ENCODE peak calls at places on chromosomes 12 and 14, in eight cellular contexts. One of them, this sample, is unnamed.

GRCh38 chr14:74610199-74610865 is 1.7 kb downstream of the LTBP2 start:
- DNase-seq in adrenal gland: no peak
- DNase-seq in sigmoid colon: no peak
- DNase-seq in A549: no peak
- DNase-seq in foreskin fibroblast: no peak
- DNase-seq in pancreas: no peak
- DNase-seq in testis: no peak
- DNase-seq in fibroblast of mammary gland: no peak
- DNase-seq in this sample: peak

GRCh38 chr14:23409475-23409874 is 1.4 kb upstream of the MYH6 start:
- DNase-seq in adrenal gland: no peak
- DNase-seq in sigmoid colon: no peak
- DNase-seq in A549: no peak
- DNase-seq in foreskin fibroblast: no peak
- DNase-seq in pancreas: no peak
- DNase-seq in testis: no peak
- DNase-seq in fibroblast of mammary gland: no peak
- DNase-seq in this sample: no peak

GRCh38 chr12:101238806-101239329 is 28.8 kb upstream of the SLC5A8 start:
- DNase-seq in adrenal gland: no peak
- DNase-seq in sigmoid colon: no peak
- DNase-seq in A549: no peak
- DNase-seq in foreskin fibroblast: no peak
- DNase-seq in pancreas: no peak
- DNase-seq in testis: no peak
- DNase-seq in fibroblast of mammary gland: no peak
- DNase-seq in this sample: no peak

GRCh38 chr12:82627799-82628198 is 58.9 kb upstream of the TMTC2 start:
- DNase-seq in adrenal gland: no peak
- DNase-seq in sigmoid colon: no peak
- DNase-seq in A549: peak
- DNase-seq in foreskin fibroblast: peak
- DNase-seq in pancreas: no peak
- DNase-seq in testis: no peak
- DNase-seq in fibroblast of mammary gland: peak
- DNase-seq in this sample: no peak

GRCh38 chr14:55265197-55265596 is 6.0 kb upstream of the FBXO34 start:
- DNase-seq in adrenal gland: no peak
- DNase-seq in sigmoid colon: no peak
- DNase-seq in A549: no peak
- DNase-seq in foreskin fibroblast: no peak
- DNase-seq in pancreas: no peak
- DNase-seq in testis: no peak
- DNase-seq in fibroblast of mammary gland: no peak
- DNase-seq in this sample: no peak

GRCh38 chr14:39097159-39097558 is 5.9 kb downstream of the SEC23A start:
- DNase-seq in adrenal gland: no peak
- DNase-seq in sigmoid colon: no peak
- DNase-seq in A549: no peak
- DNase-seq in foreskin fibroblast: no peak
- DNase-seq in pancreas: no peak
- DNase-seq in testis: no peak
- DNase-seq in fibroblast of mammary gland: peak
- DNase-seq in this sample: no peak

GRCh38 chr14:73261520-73262426 is 24.5 kb downstream of the PAPLN start:
- DNase-seq in adrenal gland: no peak
- DNase-seq in sigmoid colon: no peak
- DNase-seq in A549: no peak
- DNase-seq in foreskin fibroblast: no peak
- DNase-seq in pancreas: no peak
- DNase-seq in testis: no peak
- DNase-seq in fibroblast of mammary gland: no peak
- DNase-seq in this sample: no peak

GRCh38 chr12:82314406-82314892 is 43.7 kb downstream of the CCDC59 start:
- DNase-seq in adrenal gland: no peak
- DNase-seq in sigmoid colon: no peak
- DNase-seq in A549: no peak
- DNase-seq in foreskin fibroblast: no peak
- DNase-seq in pancreas: peak
- DNase-seq in testis: no peak
- DNase-seq in fibroblast of mammary gland: no peak
- DNase-seq in this sample: no peak

GRCh38 chr12:96720363-96720705 is 186.7 kb upstream of the NEDD1 start:
- DNase-seq in adrenal gland: no peak
- DNase-seq in sigmoid colon: no peak
- DNase-seq in A549: peak
- DNase-seq in foreskin fibroblast: no peak
- DNase-seq in pancreas: no peak
- DNase-seq in testis: no peak
- DNase-seq in fibroblast of mammary gland: peak
- DNase-seq in this sample: no peak

GRCh38 chr12:106048016-106048415 is 90.7 kb downstream of the NUAK1 start:
- DNase-seq in adrenal gland: no peak
- DNase-seq in sigmoid colon: no peak
- DNase-seq in A549: no peak
- DNase-seq in foreskin fibroblast: no peak
- DNase-seq in pancreas: no peak
- DNase-seq in testis: no peak
- DNase-seq in fibroblast of mammary gland: no peak
- DNase-seq in this sample: no peak

GRCh38 chr14:104723651-104724406 is at the start of gene ADSS1:
- DNase-seq in adrenal gland: peak
- DNase-seq in sigmoid colon: no peak
- DNase-seq in A549: peak
- DNase-seq in foreskin fibroblast: peak
- DNase-seq in pancreas: peak
- DNase-seq in testis: peak
- DNase-seq in fibroblast of mammary gland: no peak
- DNase-seq in this sample: peak

GRCh38 chr12:101414533-101415119 is 7.1 kb upstream of the ARL1 start:
- DNase-seq in adrenal gland: peak
- DNase-seq in sigmoid colon: no peak
- DNase-seq in A549: peak
- DNase-seq in foreskin fibroblast: peak
- DNase-seq in pancreas: peak
- DNase-seq in testis: peak
- DNase-seq in fibroblast of mammary gland: peak
- DNase-seq in this sample: peak

GRCh38 chr12:54232790-54233189 is 44.0 kb upstream of the SMUG1 start:
- DNase-seq in adrenal gland: no peak
- DNase-seq in sigmoid colon: no peak
- DNase-seq in A549: no peak
- DNase-seq in foreskin fibroblast: peak
- DNase-seq in pancreas: no peak
- DNase-seq in testis: no peak
- DNase-seq in fibroblast of mammary gland: peak
- DNase-seq in this sample: no peak

GRCh38 chr12:8026282-8026637 is 6.3 kb upstream of the FOXJ2 start:
- DNase-seq in adrenal gland: no peak
- DNase-seq in sigmoid colon: no peak
- DNase-seq in A549: no peak
- DNase-seq in foreskin fibroblast: no peak
- DNase-seq in pancreas: no peak
- DNase-seq in testis: no peak
- DNase-seq in fibroblast of mammary gland: peak
- DNase-seq in this sample: no peak

GRCh38 chr14:104686624-104687517 is 2.5 kb upstream of the INF2 start:
- DNase-seq in adrenal gland: no peak
- DNase-seq in sigmoid colon: no peak
- DNase-seq in A549: no peak
- DNase-seq in foreskin fibroblast: no peak
- DNase-seq in pancreas: no peak
- DNase-seq in testis: no peak
- DNase-seq in fibroblast of mammary gland: no peak
- DNase-seq in this sample: no peak

GRCh38 chr12:131511391-131511802 is 199.5 kb upstream of the SFSWAP start:
- DNase-seq in adrenal gland: no peak
- DNase-seq in sigmoid colon: no peak
- DNase-seq in A549: no peak
- DNase-seq in foreskin fibroblast: no peak
- DNase-seq in pancreas: no peak
- DNase-seq in testis: no peak
- DNase-seq in fibroblast of mammary gland: peak
- DNase-seq in this sample: no peak

GRCh38 chr14:61472801-61473376 is 151.5 kb downstream of the PRKCH start:
- DNase-seq in adrenal gland: no peak
- DNase-seq in sigmoid colon: no peak
- DNase-seq in A549: no peak
- DNase-seq in foreskin fibroblast: peak
- DNase-seq in pancreas: no peak
- DNase-seq in testis: no peak
- DNase-seq in fibroblast of mammary gland: peak
- DNase-seq in this sample: no peak

GRCh38 chr14:94027566-94028449 is 1.7 kb downstream of the OTUB2 start:
- DNase-seq in adrenal gland: no peak
- DNase-seq in sigmoid colon: no peak
- DNase-seq in A549: no peak
- DNase-seq in foreskin fibroblast: no peak
- DNase-seq in pancreas: no peak
- DNase-seq in testis: no peak
- DNase-seq in fibroblast of mammary gland: no peak
- DNase-seq in this sample: peak

GRCh38 chr12:67667276-67668073 is 18.9 kb downstream of the DYRK2 start:
- DNase-seq in adrenal gland: peak
- DNase-seq in sigmoid colon: peak
- DNase-seq in A549: no peak
- DNase-seq in foreskin fibroblast: peak
- DNase-seq in pancreas: no peak
- DNase-seq in testis: peak
- DNase-seq in fibroblast of mammary gland: peak
- DNase-seq in this sample: peak

GRCh38 chr14:32703246-32703645 is 235.4 kb upstream of the NPAS3 start:
- DNase-seq in adrenal gland: no peak
- DNase-seq in sigmoid colon: no peak
- DNase-seq in A549: no peak
- DNase-seq in foreskin fibroblast: peak
- DNase-seq in pancreas: no peak
- DNase-seq in testis: peak
- DNase-seq in fibroblast of mammary gland: peak
- DNase-seq in this sample: no peak

GRCh38 chr12:69396041-69396440 is 36.5 kb downstream of the YEATS4 start:
- DNase-seq in adrenal gland: no peak
- DNase-seq in sigmoid colon: no peak
- DNase-seq in A549: no peak
- DNase-seq in foreskin fibroblast: no peak
- DNase-seq in pancreas: no peak
- DNase-seq in testis: no peak
- DNase-seq in fibroblast of mammary gland: no peak
- DNase-seq in this sample: no peak

DNA sequence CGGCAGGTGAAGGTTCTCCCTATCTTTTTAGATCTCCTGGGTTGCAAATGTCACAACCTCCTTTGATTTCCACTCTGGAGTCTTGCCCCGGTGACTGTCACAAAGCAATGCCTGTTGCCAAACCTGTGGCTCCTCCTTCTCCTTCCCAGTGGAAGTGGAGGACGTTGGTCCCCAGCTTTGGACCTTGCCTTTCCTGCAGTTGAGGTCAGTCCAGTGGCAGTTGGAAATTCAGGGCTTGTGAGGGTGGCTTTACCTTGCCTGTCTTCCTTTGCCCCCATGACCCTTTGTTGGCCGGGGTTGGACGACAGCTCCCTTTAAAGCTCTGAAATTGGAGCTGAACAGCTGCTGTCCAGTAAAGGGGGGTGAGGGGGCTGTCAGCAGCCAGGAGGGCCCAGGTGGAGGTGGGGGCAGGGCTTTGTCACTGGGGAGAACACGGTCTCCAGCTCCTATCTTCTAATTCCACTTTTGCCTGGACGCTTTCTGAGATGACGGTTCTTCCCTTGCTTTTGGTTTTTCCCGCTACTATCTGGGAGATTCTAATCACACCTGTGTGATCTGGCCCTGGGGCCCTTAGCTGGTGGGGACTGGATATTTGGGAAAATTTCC is 4.1 kb downstream of the TEAD4 start:
- DNase-seq in adrenal gland: no peak
- DNase-seq in sigmoid colon: no peak
- DNase-seq in A549: no peak
- DNase-seq in foreskin fibroblast: no peak
- DNase-seq in pancreas: peak
- DNase-seq in testis: no peak
- DNase-seq in fibroblast of mammary gland: no peak
- DNase-seq in this sample: peak
- H3K4me3 ChIP-seq in adrenal gland: no peak
- H3K4me3 ChIP-seq in sigmoid colon: no peak
- H3K4me3 ChIP-seq in A549: no peak
- H3K4me3 ChIP-seq in foreskin fibroblast: no peak
- H3K4me3 ChIP-seq in pancreas: no peak
- H3K4me3 ChIP-seq in testis: no peak
- H3K4me3 ChIP-seq in fibroblast of mammary gland: no peak
- H3K4me3 ChIP-seq in this sample: no peak

GRCh38 chr12:64826234-64826633 is 1.8 kb downstream of the TBC1D30 start:
- DNase-seq in adrenal gland: peak
- DNase-seq in sigmoid colon: no peak
- DNase-seq in A549: no peak
- DNase-seq in foreskin fibroblast: peak
- DNase-seq in pancreas: no peak
- DNase-seq in testis: peak
- DNase-seq in fibroblast of mammary gland: peak
- DNase-seq in this sample: peak
- H3K4me3 ChIP-seq in adrenal gland: no peak
- H3K4me3 ChIP-seq in sigmoid colon: no peak
- H3K4me3 ChIP-seq in A549: no peak
- H3K4me3 ChIP-seq in foreskin fibroblast: no peak
- H3K4me3 ChIP-seq in pancreas: no peak
- H3K4me3 ChIP-seq in testis: no peak
- H3K4me3 ChIP-seq in fibroblast of mammary gland: no peak
- H3K4me3 ChIP-seq in this sample: no peak

DNA sequence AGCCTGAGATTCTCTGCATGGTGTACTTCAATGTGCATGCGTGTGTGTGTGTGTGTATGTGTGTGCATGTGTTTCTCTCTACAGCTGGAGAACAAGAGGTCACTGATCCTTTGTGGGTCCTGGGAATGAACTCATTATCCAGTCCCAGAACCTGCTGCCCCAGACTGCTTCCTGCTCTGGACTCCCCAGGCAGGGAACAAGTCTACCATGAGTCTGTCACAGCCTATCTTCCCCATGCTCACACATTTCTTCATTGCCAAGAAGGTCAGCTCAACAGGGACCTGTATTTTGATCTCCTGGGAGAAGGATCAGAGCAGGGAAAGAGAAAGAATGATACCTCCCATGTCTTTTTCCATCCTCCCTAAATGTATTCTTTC is 2.9 kb upstream of the AGAP2 start:
- DNase-seq in adrenal gland: no peak
- DNase-seq in sigmoid colon: no peak
- DNase-seq in A549: no peak
- DNase-seq in foreskin fibroblast: no peak
- DNase-seq in pancreas: no peak
- DNase-seq in testis: no peak
- DNase-seq in fibroblast of mammary gland: no peak
- DNase-seq in this sample: no peak
- H3K4me3 ChIP-seq in adrenal gland: no peak
- H3K4me3 ChIP-seq in sigmoid colon: peak
- H3K4me3 ChIP-seq in A549: no peak
- H3K4me3 ChIP-seq in foreskin fibroblast: no peak
- H3K4me3 ChIP-seq in pancreas: no peak
- H3K4me3 ChIP-seq in testis: no peak
- H3K4me3 ChIP-seq in fibroblast of mammary gland: no peak
- H3K4me3 ChIP-seq in this sample: no peak

DNA sequence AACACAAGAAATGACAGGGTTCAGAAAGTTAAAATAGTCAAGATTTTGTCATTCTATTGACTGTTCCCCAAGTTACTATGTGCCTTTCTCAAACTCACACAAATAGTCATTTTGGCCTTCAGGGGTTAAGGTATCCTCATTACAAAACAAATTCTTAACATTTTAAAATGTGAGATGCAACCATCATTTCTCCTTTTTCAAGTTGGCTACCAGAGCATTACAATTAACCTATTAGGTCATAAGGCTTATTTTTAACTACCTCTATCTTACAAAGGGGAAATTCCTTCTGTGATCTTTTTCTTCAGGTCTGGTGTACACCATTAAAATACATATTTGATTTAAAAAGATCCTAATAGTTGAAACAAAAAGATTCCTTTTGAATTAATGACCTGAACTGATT is 61.2 kb downstream of the SLC38A1 start:
- DNase-seq in adrenal gland: no peak
- DNase-seq in sigmoid colon: no peak
- DNase-seq in A549: no peak
- DNase-seq in foreskin fibroblast: no peak
- DNase-seq in pancreas: no peak
- DNase-seq in testis: no peak
- DNase-seq in fibroblast of mammary gland: no peak
- DNase-seq in this sample: no peak
- H3K4me3 ChIP-seq in adrenal gland: no peak
- H3K4me3 ChIP-seq in sigmoid colon: no peak
- H3K4me3 ChIP-seq in A549: no peak
- H3K4me3 ChIP-seq in foreskin fibroblast: no peak
- H3K4me3 ChIP-seq in pancreas: no peak
- H3K4me3 ChIP-seq in testis: no peak
- H3K4me3 ChIP-seq in fibroblast of mammary gland: no peak
- H3K4me3 ChIP-seq in this sample: no peak

This sample was measured in thyroid gland.